ENCODE peak calls at places on chromosomes 7 and 10, in four cellular contexts. One of them, this sample, is unnamed. For H3K4me1, the result is how much of the 10 kb centered on the place peaks cover.

GRCh38 chr7:75971961-75972763 is 22.2 kb downstream of the TMEM120A start:
- DNase-seq in right lobe of liver: no peak
- DNase-seq in lower lobe of right lung: peak
- DNase-seq in transverse colon: no peak
- DNase-seq in this sample: no peak

GRCh38 chr10:72720814-72721665 is 29.1 kb downstream of the MCU start:
- DNase-seq in transverse colon: no peak
- DNase-seq in right lobe of liver: no peak
- DNase-seq in lower lobe of right lung: no peak
- DNase-seq in this sample: no peak

GRCh38 chr7:116353614-116354013 is 143.3 kb downstream of the TES start:
- DNase-seq in lower lobe of right lung: no peak
- DNase-seq in transverse colon: peak
- DNase-seq in right lobe of liver: peak
- DNase-seq in this sample: no peak

GRCh38 chr7:110775046-110775445 is 315.9 kb upstream of the LRRN3 start:
- DNase-seq in lower lobe of right lung: no peak
- DNase-seq in right lobe of liver: no peak
- DNase-seq in transverse colon: no peak
- DNase-seq in this sample: peak

GRCh38 chr10:68595513-68595912 is 35.4 kb downstream of the TET1 start:
- DNase-seq in lower lobe of right lung: no peak
- DNase-seq in right lobe of liver: no peak
- DNase-seq in transverse colon: no peak
- DNase-seq in this sample: no peak

GRCh38 chr7:38694326-38694725 is 63.2 kb upstream of the AMPH start:
- DNase-seq in lower lobe of right lung: no peak
- DNase-seq in transverse colon: no peak
- DNase-seq in right lobe of liver: no peak
- DNase-seq in this sample: no peak

GRCh38 chr10:48940958-48941357 is 1.3 kb upstream of the LRRC18 start:
- DNase-seq in lower lobe of right lung: no peak
- DNase-seq in transverse colon: no peak
- DNase-seq in right lobe of liver: no peak
- DNase-seq in this sample: no peak

GRCh38 chr7:21191317-21192073 is 236.4 kb upstream of the SP4 start:
- DNase-seq in lower lobe of right lung: no peak
- DNase-seq in right lobe of liver: no peak
- DNase-seq in transverse colon: no peak
- DNase-seq in this sample: no peak

GRCh38 chr7:30142710-30143109 is 7.9 kb downstream of the MTURN start:
- DNase-seq in transverse colon: peak
- DNase-seq in lower lobe of right lung: peak
- DNase-seq in right lobe of liver: no peak
- DNase-seq in this sample: peak

GRCh38 chr10:30818854-30819253 is 189.3 kb upstream of the LYZL2 start:
- DNase-seq in right lobe of liver: no peak
- DNase-seq in lower lobe of right lung: no peak
- DNase-seq in transverse colon: no peak
- DNase-seq in this sample: no peak

GRCh38 chr10:22333167-22333566 is 12.1 kb upstream of the SPAG6 start:
- DNase-seq in right lobe of liver: no peak
- DNase-seq in lower lobe of right lung: no peak
- DNase-seq in transverse colon: no peak
- DNase-seq in this sample: no peak

GRCh38 chr10:107206856-107207255 is 42.4 kb upstream of the SORCS1 start:
- DNase-seq in right lobe of liver: no peak
- DNase-seq in transverse colon: no peak
- DNase-seq in lower lobe of right lung: no peak
- DNase-seq in this sample: no peak

GRCh38 chr7:68718059-68718685 is 880.1 kb upstream of the AUTS2 start:
- DNase-seq in right lobe of liver: no peak
- DNase-seq in transverse colon: no peak
- DNase-seq in lower lobe of right lung: no peak
- DNase-seq in this sample: peak

GRCh38 chr7:100044719-100045118 is 4.9 kb upstream of the ZSCAN21 start:
- DNase-seq in transverse colon: peak
- DNase-seq in lower lobe of right lung: no peak
- DNase-seq in right lobe of liver: peak
- DNase-seq in this sample: no peak

GRCh38 chr7:13416071-13416470 is 573.4 kb downstream of the ETV1 start:
- DNase-seq in lower lobe of right lung: no peak
- DNase-seq in transverse colon: no peak
- DNase-seq in right lobe of liver: no peak
- DNase-seq in this sample: no peak

GRCh38 chr7:106022193-106022821 is 59.2 kb downstream of the CDHR3 start:
- DNase-seq in transverse colon: peak
- DNase-seq in lower lobe of right lung: no peak
- DNase-seq in right lobe of liver: no peak
- DNase-seq in this sample: peak

GRCh38 chr7:52260046-52260665 is 775.3 kb upstream of the POM121L12 start:
- DNase-seq in transverse colon: no peak
- DNase-seq in lower lobe of right lung: no peak
- DNase-seq in right lobe of liver: no peak
- DNase-seq in this sample: no peak

GRCh38 chr10:50473756-50474155 is 150.0 kb downstream of the SGMS1 start:
- DNase-seq in lower lobe of right lung: no peak
- DNase-seq in transverse colon: no peak
- DNase-seq in right lobe of liver: no peak
- DNase-seq in this sample: no peak

GRCh38 chr10:125079091-125079600 is 81.2 kb downstream of the CTBP2 start:
- DNase-seq in right lobe of liver: no peak
- DNase-seq in transverse colon: no peak
- DNase-seq in lower lobe of right lung: no peak
- DNase-seq in this sample: no peak

GRCh38 chr10:73553316-73553715 is 37.8 kb downstream of the USP54 start:
- DNase-seq in lower lobe of right lung: no peak
- DNase-seq in right lobe of liver: no peak
- DNase-seq in transverse colon: no peak
- DNase-seq in this sample: no peak

GRCh38 chr7:133300811-133301210 is 47.9 kb downstream of the EXOC4 start:
- DNase-seq in right lobe of liver: no peak
- DNase-seq in lower lobe of right lung: no peak
- DNase-seq in transverse colon: no peak
- DNase-seq in this sample: no peak

GRCh38 chr10:71690094-71690720 is 29.4 kb downstream of the C10orf105 start:
- DNase-seq in lower lobe of right lung: no peak
- DNase-seq in right lobe of liver: no peak
- DNase-seq in transverse colon: no peak
- DNase-seq in this sample: no peak

GRCh38 chr10:71693377-71693776 is 26.2 kb downstream of the C10orf105 start:
- DNase-seq in right lobe of liver: no peak
- DNase-seq in lower lobe of right lung: no peak
- DNase-seq in transverse colon: no peak
- DNase-seq in this sample: no peak

GRCh38 chr10:71692598-71693307 is 26.8 kb downstream of the C10orf105 start:
- DNase-seq in right lobe of liver: no peak
- DNase-seq in lower lobe of right lung: no peak
- DNase-seq in transverse colon: no peak
- DNase-seq in this sample: no peak

GRCh38 chr10:71694039-71694471 is 25.5 kb downstream of the C10orf105 start:
- DNase-seq in transverse colon: no peak
- DNase-seq in lower lobe of right lung: no peak
- DNase-seq in right lobe of liver: no peak
- DNase-seq in this sample: no peak

DNA sequence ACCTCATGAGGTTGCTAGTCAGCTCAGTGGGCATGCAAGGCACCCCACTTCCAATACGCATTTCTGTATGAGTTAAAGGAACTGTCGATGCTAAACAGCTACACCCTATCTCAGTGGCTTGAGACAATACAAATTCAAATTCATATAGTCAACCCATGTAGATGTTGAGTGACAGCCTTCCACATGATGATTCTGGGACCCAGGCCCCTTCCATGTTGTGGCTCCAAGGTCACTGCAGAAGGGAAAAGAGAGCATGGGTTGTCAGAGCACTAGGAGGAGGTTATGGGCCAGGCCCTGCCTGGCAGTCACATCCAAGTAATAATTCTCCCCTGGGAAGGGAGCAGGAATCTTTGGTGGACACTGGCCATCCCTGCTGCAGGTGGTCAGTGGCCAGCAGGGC is 28.2 kb downstream of the C10orf105 start:
- DNase-seq in right lobe of liver: no peak
- DNase-seq in lower lobe of right lung: no peak
- DNase-seq in transverse colon: no peak
- DNase-seq in this sample: no peak
- H3K4me1 ChIP-seq in right lobe of liver: under half
- H3K4me1 ChIP-seq in lower lobe of right lung: under half
- H3K4me1 ChIP-seq in transverse colon: under half
- H3K4me1 ChIP-seq in this sample: under half

GRCh38 chr7:45938626-45939302 is 17.7 kb upstream of the IGFBP3 start:
- DNase-seq in lower lobe of right lung: no peak
- DNase-seq in right lobe of liver: no peak
- DNase-seq in transverse colon: no peak
- DNase-seq in this sample: no peak
- TF ChIP-seq CTCF in lower lobe of right lung: no peak
- TF ChIP-seq CTCF in right lobe of liver: peak
- TF ChIP-seq CTCF in transverse colon: no peak
- TF ChIP-seq CTCF in this sample: no peak

DNA sequence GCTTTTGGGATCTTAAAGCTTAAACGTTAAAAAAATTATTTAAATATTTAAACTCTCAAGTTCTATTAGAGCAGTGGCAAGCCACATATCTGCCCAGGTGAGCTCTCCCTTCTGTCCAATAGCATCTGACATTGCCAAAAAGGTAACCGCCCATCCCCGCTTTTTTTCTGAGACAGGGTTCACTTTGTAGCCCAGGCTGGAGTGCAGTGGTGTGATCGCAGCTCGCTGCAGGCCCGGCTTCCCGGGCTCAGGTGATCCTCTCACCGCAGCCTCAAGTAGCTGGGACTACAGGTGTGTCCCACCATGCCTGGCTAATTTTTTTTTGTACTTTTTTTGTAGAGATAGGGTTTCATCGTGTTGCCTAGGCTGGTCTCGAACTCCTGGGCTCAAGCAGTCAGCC is 83.2 kb downstream of the RBM33 start:
- DNase-seq in right lobe of liver: no peak
- DNase-seq in lower lobe of right lung: no peak
- DNase-seq in transverse colon: no peak
- DNase-seq in this sample: no peak
- H3K4me1 ChIP-seq in right lobe of liver: under half
- H3K4me1 ChIP-seq in lower lobe of right lung: under half
- H3K4me1 ChIP-seq in transverse colon: under half
- H3K4me1 ChIP-seq in this sample: under half

GRCh38 chr7:93046641-93047040 is 71.1 kb downstream of the SAMD9 start:
- DNase-seq in lower lobe of right lung: no peak
- DNase-seq in transverse colon: no peak
- DNase-seq in right lobe of liver: no peak
- DNase-seq in this sample: no peak

GRCh38 chr7:93040355-93040754 is 77.4 kb downstream of the SAMD9 start:
- DNase-seq in lower lobe of right lung: no peak
- DNase-seq in transverse colon: no peak
- DNase-seq in right lobe of liver: no peak
- DNase-seq in this sample: no peak

GRCh38 chr7:93043393-93043985 is 74.3 kb downstream of the SAMD9 start:
- DNase-seq in right lobe of liver: no peak
- DNase-seq in transverse colon: no peak
- DNase-seq in lower lobe of right lung: no peak
- DNase-seq in this sample: peak

GRCh38 chr7:93047514-93048099 is 70.2 kb downstream of the SAMD9 start:
- DNase-seq in right lobe of liver: no peak
- DNase-seq in lower lobe of right lung: no peak
- DNase-seq in transverse colon: no peak
- DNase-seq in this sample: no peak

GRCh38 chr7:93044147-93044810 is 73.5 kb downstream of the SAMD9 start:
- DNase-seq in transverse colon: no peak
- DNase-seq in right lobe of liver: no peak
- DNase-seq in lower lobe of right lung: no peak
- DNase-seq in this sample: peak
- TF ChIP-seq CTCF in transverse colon: no peak
- TF ChIP-seq CTCF in right lobe of liver: no peak
- TF ChIP-seq CTCF in lower lobe of right lung: no peak
- TF ChIP-seq CTCF in this sample: no peak

This sample was measured in fibroblast of lung.